ENCODE peak calls at places on chromosomes 16 and 17, in five cellular contexts. Y, X, R, C and U are unnamed samples.

GRCh38 chr17:351875-352420 is 659 bp downstream of the RPH3AL start:
- DNase-seq in Y (no peak), X (no peak), R (no peak), C (no peak), U (no peak)

GRCh38 chr17:37671813-37672544 is 28.7 kb upstream of the DDX52 start:
- DNase-seq in Y (no peak), X (no peak), R (peak), C (peak), U (no peak)

GRCh38 chr16:49567940-49568339 is 194.3 kb downstream of the C16orf78 start:
- DNase-seq in Y (no peak), X (no peak), R (no peak), C (no peak), U (no peak)

GRCh38 chr17:18194394-18194793 is 10.8 kb downstream of the ALKBH5 start:
- DNase-seq in Y (no peak), X (no peak), R (no peak), C (no peak), U (no peak)

GRCh38 chr17:28049071-28049470 is 6.6 kb downstream of the NLK start:
- DNase-seq in Y (no peak), X (no peak), R (no peak), C (no peak), U (no peak)

GRCh38 chr16:396605-397004 is 394 bp upstream of the NME4 start:
- DNase-seq in Y (peak), X (no peak), R (peak), C (peak), U (no peak)

GRCh38 chr16:4505356-4506153 is 29.4 kb downstream of the HMOX2 start:
- DNase-seq in Y (no peak), X (no peak), R (no peak), C (no peak), U (no peak)

GRCh38 chr17:73694491-73694890 is 50.2 kb upstream of the SDK2 start:
- DNase-seq in Y (no peak), X (no peak), R (no peak), C (no peak), U (no peak)

GRCh38 chr17:39462644-39463375 is 1.5 kb downstream of the CDK12 start:
- DNase-seq in Y (peak), X (no peak), R (no peak), C (peak), U (no peak)

GRCh38 chr16:73125860-73126259 is 77.9 kb upstream of the ZFHX3 start:
- DNase-seq in Y (no peak), X (no peak), R (peak), C (peak), U (peak)

GRCh38 chr16:86516618-86517003 is 6.3 kb downstream of the FOXF1 start:
- DNase-seq in Y (peak), X (no peak), R (no peak), C (peak), U (no peak)

GRCh38 chr17:76420356-76421053 is 32.4 kb downstream of the UBE2O start:
- DNase-seq in Y (no peak), X (no peak), R (no peak), C (no peak), U (no peak)

GRCh38 chr17:77394540-77395295 is 253.9 kb downstream of the SEC14L1 start:
- DNase-seq in Y (peak), X (peak), R (no peak), C (peak), U (no peak)

GRCh38 chr17:81165246-81166032 is at the start of gene PVALEF:
- DNase-seq in Y (peak), X (no peak), R (no peak), C (no peak), U (no peak)

GRCh38 chr16:2026461-2027023 is at the start of gene NHERF2:
- DNase-seq in Y (peak), X (no peak), R (no peak), C (no peak), U (no peak)

GRCh38 chr17:514584-514983 is 162.0 kb upstream of the RPH3AL start:
- DNase-seq in Y (no peak), X (no peak), R (no peak), C (no peak), U (no peak)

GRCh38 chr17:12730931-12731521 is 58.3 kb upstream of the ARHGAP44 start:
- DNase-seq in Y (peak), X (peak), R (peak), C (peak), U (no peak)

GRCh38 chr17:7191571-7192270 is 12.6 kb upstream of the ASGR1 start:
- DNase-seq in Y (peak), X (no peak), R (no peak), C (peak), U (no peak)

GRCh38 chr16:2015117-2015946 is 4.3 kb upstream of the NPW start:
- DNase-seq in Y (no peak), X (no peak), R (no peak), C (no peak), U (no peak)

GRCh38 chr17:31274252-31274651 is 22.8 kb downstream of the OMG start:
- DNase-seq in Y (no peak), X (no peak), R (no peak), C (peak), U (no peak)

GRCh38 chr17:56440391-56440790 is 153.1 kb upstream of the NOG start:
- DNase-seq in Y (no peak), X (no peak), R (no peak), C (peak), U (no peak)

GRCh38 chr16:73504591-73504990 is 456.7 kb upstream of the ZFHX3 start:
- DNase-seq in Y (no peak), X (no peak), R (no peak), C (no peak), U (no peak)

GRCh38 chr16:31489616-31490584 is 7.0 kb downstream of the SLC5A2 start:
- DNase-seq in Y (no peak), X (no peak), R (no peak), C (no peak), U (no peak)

GRCh38 chr16:1314399-1315068 is 5.1 kb downstream of the UBE2I start:
- DNase-seq in Y (no peak), X (no peak), R (no peak), C (no peak), U (no peak)

GRCh38 chr16:76265434-76266045 is 11.7 kb upstream of the CNTNAP4 start:
- DNase-seq in Y (peak), X (no peak), R (no peak), C (peak), U (peak)

GRCh38 chr16:66130296-66130910 is 236.1 kb upstream of the CDH5 start:
- DNase-seq in Y (no peak), X (no peak), R (peak), C (peak), U (peak)

GRCh38 chr16:4882633-4883285 is 35.5 kb downstream of the UBN1 start:
- DNase-seq in Y (no peak), X (peak), R (peak), C (peak), U (peak)

GRCh38 chr17:33204156-33204555 is 88.9 kb downstream of the ASIC2 start:
- DNase-seq in Y (no peak), X (no peak), R (no peak), C (no peak), U (no peak)

GRCh38 chr17:62995377-62995885 is 29.4 kb downstream of the TANC2 start:
- DNase-seq in Y (peak), X (no peak), R (peak), C (peak), U (no peak)

GRCh38 chr17:81002013-81002384 is 10.4 kb downstream of the CHMP6 start:
- DNase-seq in Y (no peak), X (no peak), R (no peak), C (no peak), U (no peak)

GRCh38 chr17:21283482-21284318 is 811 bp upstream of the MAP2K3 start:
- DNase-seq in Y (peak), X (no peak), R (peak), C (peak), U (no peak)

GRCh38 chr16:76360384-76360783 is 83.2 kb downstream of the CNTNAP4 start:
- DNase-seq in Y (no peak), X (no peak), R (no peak), C (no peak), U (no peak)

GRCh38 chr16:2027024-2028010 is 615 bp downstream of the NHERF2 start:
- DNase-seq in Y (peak), X (no peak), R (peak), C (peak), U (no peak)

GRCh38 chr16:28866454-28866804 is 2.8 kb downstream of the SH2B1 start:
- DNase-seq in Y (no peak), X (no peak), R (no peak), C (no peak), U (no peak)

GRCh38 chr17:62819511-62820221 is 11.6 kb upstream of the MARCHF10 start:
- DNase-seq in Y (peak), X (peak), R (peak), C (peak), U (peak)

GRCh38 chr17:47423406-47424295 is 99.9 kb downstream of the EFCAB13 start:
- DNase-seq in Y (peak), X (no peak), R (no peak), C (peak), U (no peak)

GRCh38 chr17:38451840-38452529 is 23.7 kb downstream of the ARHGAP23 start:
- DNase-seq in Y (peak), X (no peak), R (peak), C (peak), U (peak)

GRCh38 chr17:6786618-6787017 is 10.6 kb downstream of the FBXO39 start:
- DNase-seq in Y (no peak), X (no peak), R (peak), C (peak), U (peak)

GRCh38 chr16:57914244-57915173 is 56.4 kb downstream of the CNGB1 start:
- DNase-seq in Y (no peak), X (no peak), R (no peak), C (no peak), U (no peak)

GRCh38 chr16:79021991-79022390 is 578.5 kb downstream of the MAF start:
- DNase-seq in Y (no peak), X (no peak), R (no peak), C (no peak), U (no peak)
- TF ChIP-seq CTCF in Y (no peak), X (no peak), R (no peak), C (no peak), U (no peak)

GRCh38 chr16:3223913-3224515 is 10.9 kb downstream of the ZNF200 start:
- DNase-seq in Y (no peak), X (no peak), R (no peak), C (peak), U (no peak)
- H3K4me3 ChIP-seq in Y (no peak), X (no peak), R (no peak), C (no peak), U (no peak)

DNA sequence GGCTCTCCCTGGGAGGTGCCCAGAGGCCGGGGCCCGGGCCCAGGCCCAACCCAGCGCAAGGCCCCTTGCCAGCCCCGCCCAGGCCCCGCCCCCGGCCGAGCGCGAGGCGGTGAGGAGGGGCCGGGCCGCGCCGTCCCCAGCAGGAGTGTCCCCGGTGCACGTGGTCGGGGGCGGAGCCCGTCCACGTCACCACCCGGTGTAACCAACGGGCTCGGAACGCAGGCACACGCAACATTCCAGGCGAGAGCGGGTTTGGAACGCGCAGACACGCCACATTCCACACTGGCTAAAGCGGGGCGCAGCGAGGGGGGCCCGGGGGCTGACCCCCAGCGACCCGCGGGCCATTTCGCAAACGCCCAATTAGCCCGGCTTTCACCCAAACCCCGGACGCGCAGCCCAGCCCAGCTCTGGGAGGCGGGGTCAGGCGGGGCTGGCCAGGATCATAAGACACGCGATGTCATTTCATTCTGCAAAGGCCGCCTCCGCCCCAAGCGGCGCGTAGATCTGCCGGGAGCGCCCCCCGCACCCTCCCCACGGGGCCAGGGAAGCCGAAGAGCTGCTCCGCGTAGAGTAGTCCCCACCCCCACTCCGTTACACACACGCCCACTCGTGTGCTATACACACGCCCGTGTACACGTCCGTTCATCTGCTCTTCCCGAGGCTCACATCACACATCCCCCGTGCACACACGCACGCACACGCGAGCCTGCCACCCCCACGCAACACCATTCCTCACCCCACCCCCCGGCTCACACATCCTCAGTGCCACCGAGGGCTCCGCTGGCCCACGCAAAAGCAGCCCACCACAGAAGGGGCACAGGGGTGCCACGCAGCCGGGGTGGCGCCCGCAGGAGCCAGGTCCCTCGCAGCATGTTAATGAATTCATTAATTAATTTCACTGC is 1.0 kb downstream of the MNT start:
- DNase-seq in Y (peak), X (peak), R (peak), C (peak), U (peak)
- TF ChIP-seq CTCF in Y (no peak), X (no peak), R (peak), C (no peak), U (no peak)

DNA sequence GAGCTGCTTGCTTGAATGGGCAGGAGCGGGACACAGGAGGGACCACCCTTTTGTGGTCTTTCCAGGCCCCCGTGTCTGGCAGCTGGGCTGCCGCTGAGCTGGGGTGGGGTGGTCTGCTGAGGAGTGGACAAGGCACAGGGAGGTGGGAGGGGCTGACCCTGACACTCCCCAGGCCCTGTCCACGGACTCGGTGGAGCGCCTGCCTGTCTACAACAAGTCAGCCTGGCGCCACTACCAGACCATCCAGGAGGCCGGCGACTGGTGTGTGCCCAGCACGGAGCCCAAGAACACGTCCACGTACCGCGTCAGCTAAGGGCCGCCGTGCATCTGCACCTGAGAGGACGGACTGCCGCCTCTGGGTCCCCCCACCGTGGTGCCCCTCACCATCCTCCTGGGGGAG is 14.6 kb downstream of the PDK2 start:
- DNase-seq in Y (no peak), X (no peak), R (no peak), C (no peak), U (no peak)
- H3K4me3 ChIP-seq in Y (no peak), X (no peak), R (no peak), C (no peak), U (no peak)

DNA sequence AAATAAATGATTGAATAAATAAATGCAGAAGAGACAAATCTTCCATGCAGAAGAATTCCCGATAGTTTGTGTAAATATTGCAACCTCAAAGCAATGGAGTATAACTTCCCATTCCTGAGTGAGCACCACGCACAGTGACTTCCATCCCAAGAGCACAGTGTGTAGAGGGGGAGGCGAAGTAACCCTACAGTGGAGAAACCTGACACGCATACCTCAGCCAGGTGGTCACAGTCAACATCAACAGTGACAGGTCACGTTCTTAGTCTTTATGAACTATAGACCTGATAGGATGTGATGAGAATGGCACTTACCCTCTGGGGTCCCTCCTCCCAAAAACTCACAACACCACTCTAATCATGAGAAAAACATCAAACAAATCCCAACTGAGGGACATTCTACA is 111.6 kb downstream of the DYNLRB2 start:
- DNase-seq in Y (no peak), X (no peak), R (no peak), C (no peak), U (no peak)
- TF ChIP-seq CTCF in Y (no peak), X (no peak), R (no peak), C (no peak), U (no peak)

GRCh38 chr17:75013077-75013391 is 564 bp downstream of the MRPL58 start:
- DNase-seq in Y (no peak), X (no peak), R (no peak), C (no peak), U (no peak)
- H3K4me3 ChIP-seq in Y (peak), X (peak), R (peak), C (peak), U (peak)